ENCODE peak calls at places on chromosomes 13 and 19, in five cellular contexts. T is CD4-positive, alpha-beta T cell; F is GM06990; Y is ovary; O is tibial artery. K is an unnamed sample.

GRCh38 chr19:46495789-46496099 is at the start of gene PNMA8B:
- DNase-seq in F (no peak), Y (peak; percentile 91), O (no peak), T (peak; percentile 38), K (peak; percentile 98)

GRCh38 chr13:66700336-66700735 is 529.8 kb downstream of the PCDH9 start:
- DNase-seq in O (no peak), Y (no peak), F (no peak), T (no peak), K (no peak)

GRCh38 chr13:98405107-98405571 is 171.8 kb downstream of the STK24 start:
- DNase-seq in O (no peak), T (no peak), F (no peak), Y (no peak), K (peak; percentile 19)

GRCh38 chr19:15584541-15585115 is 30.4 kb upstream of the CYP4F8 start:
- DNase-seq in O (peak; percentile 80), F (peak; percentile 48), Y (peak; percentile 86), T (peak; percentile 76), K (peak; percentile 70)

GRCh38 chr13:83215627-83216026 is 666.6 kb downstream of the SLITRK1 start:
- DNase-seq in Y (no peak), F (no peak), O (no peak), T (no peak), K (no peak)

GRCh38 chr19:38559428-38560401 is 58.0 kb downstream of the MAP4K1 start:
- DNase-seq in T (no peak), F (peak; percentile 84), Y (no peak), O (no peak), K (no peak)

GRCh38 chr13:33642374-33643065 is 175.4 kb upstream of the RFC3 start:
- DNase-seq in Y (peak; percentile 51), T (no peak), F (no peak), O (peak; percentile 62), K (no peak)

GRCh38 chr19:37564624-37565369 is 29.8 kb downstream of the ZNF571 start:
- DNase-seq in Y (no peak), O (no peak), T (no peak), F (no peak), K (no peak)

DNA sequence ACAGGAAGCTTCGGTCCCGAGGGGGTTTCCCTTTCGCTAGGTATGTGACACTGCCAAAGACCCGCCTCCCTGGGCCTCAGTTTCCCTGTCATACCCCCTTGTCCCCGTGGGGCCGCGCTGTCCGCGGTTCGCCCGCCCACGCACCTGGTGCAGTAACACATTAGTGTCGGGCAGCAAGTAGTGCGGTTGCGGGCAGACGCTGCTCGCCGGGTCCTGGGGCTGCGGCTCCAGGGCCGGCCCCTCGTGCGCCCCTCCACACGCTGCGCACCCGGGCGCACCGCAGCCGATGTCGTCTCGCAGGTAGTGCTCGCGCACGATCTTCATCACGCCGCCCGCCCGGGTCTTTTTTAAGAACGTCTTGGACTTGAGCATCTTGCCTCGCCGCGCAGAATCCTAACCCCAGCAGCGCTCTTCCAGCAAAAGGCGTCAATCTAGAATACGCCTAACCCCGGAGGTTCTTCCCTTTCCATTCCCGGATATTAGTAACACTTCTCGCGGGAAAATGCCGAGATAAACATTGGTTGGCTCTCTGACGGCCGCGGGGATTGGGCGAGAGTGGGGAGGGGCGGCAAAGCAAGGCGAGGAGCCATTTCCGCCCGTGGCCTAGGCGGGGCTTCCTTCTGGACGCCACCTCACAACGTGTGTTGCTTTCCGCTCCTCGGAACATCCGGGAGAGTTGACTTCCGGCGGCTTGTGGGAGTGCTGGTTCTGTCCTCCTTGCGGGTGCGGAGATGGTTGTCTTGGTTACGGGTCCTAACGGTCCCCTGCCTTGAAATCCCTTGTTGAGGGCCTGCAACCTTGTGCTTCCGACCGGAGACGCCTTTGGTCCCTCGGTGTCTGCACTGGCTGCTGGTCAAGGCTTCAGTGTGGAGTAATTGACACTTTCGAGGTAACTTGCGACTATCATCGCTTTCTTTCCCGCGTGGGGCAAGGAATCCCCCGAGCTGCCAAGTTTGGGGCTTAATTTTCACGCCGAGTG is at the start of the genes DIS3 and PIBF1:
- DNase-seq in Y (peak; percentile 95), T (peak; percentile 89), O (peak; percentile 97), F (peak; percentile 95), K (peak; percentile 88)
- TF ChIP-seq CTCF in Y (no peak), T (no peak), O (no peak), F (no peak), K (peak; percentile 28)

DNA sequence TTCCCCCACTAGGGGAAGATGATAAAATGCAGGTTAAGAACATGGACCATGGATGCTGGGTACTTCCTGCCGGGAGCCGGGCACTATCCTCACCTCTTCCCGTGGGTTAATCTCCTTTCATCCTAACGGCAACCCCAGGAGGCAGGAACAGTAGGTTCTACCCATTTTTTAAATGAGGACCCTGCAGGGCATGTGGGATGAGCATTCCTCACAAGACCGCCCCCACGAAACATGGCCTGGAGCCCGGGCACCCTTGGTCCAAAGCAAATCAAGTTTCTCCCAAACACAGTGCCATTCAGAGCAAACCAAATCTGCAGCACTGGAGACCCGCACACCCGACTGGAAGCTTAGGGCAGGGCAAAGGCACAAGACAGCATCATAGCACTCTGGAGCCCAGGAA is 35.4 kb downstream of the COL4A2 start:
- DNase-seq in F (no peak), T (no peak), Y (no peak), O (no peak), K (no peak)
- TF ChIP-seq CTCF in F (no peak), T (no peak), Y (no peak), O (no peak), K (no peak)

GRCh38 chr19:33552928-33553279 is 31.3 kb upstream of the PEPD start:
- DNase-seq in F (no peak), O (no peak), Y (no peak), T (no peak), K (no peak)

GRCh38 chr19:33552191-33552927 is 30.8 kb upstream of the PEPD start:
- DNase-seq in Y (no peak), T (no peak), F (no peak), O (no peak), K (no peak)

GRCh38 chr19:33553530-33554310 is 32.1 kb upstream of the PEPD start:
- DNase-seq in F (no peak), O (no peak), T (no peak), Y (no peak), K (no peak)

GRCh38 chr19:33551676-33552075 is 30.1 kb upstream of the PEPD start:
- DNase-seq in T (no peak), O (no peak), Y (no peak), F (no peak), K (no peak)

GRCh38 chr19:33550741-33551140 is 29.1 kb upstream of the PEPD start:
- DNase-seq in T (no peak), Y (no peak), O (no peak), F (no peak), K (no peak)
- TF ChIP-seq CTCF in T (no peak), Y (no peak), O (no peak), F (no peak), K (no peak)

GRCh38 chr19:45382426-45382825 is 12.1 kb upstream of the ERCC2 start:
- DNase-seq in O (no peak), Y (no peak), F (no peak), T (no peak), K (no peak)

GRCh38 chr19:45391346-45391745 is 13.5 kb downstream of the PPP1R13L start:
- DNase-seq in Y (no peak), T (no peak), F (no peak), O (no peak), K (no peak)

GRCh38 chr19:45380107-45380506 is 9.7 kb upstream of the ERCC2 start:
- DNase-seq in O (no peak), Y (no peak), T (no peak), F (no peak), K (no peak)

DNA sequence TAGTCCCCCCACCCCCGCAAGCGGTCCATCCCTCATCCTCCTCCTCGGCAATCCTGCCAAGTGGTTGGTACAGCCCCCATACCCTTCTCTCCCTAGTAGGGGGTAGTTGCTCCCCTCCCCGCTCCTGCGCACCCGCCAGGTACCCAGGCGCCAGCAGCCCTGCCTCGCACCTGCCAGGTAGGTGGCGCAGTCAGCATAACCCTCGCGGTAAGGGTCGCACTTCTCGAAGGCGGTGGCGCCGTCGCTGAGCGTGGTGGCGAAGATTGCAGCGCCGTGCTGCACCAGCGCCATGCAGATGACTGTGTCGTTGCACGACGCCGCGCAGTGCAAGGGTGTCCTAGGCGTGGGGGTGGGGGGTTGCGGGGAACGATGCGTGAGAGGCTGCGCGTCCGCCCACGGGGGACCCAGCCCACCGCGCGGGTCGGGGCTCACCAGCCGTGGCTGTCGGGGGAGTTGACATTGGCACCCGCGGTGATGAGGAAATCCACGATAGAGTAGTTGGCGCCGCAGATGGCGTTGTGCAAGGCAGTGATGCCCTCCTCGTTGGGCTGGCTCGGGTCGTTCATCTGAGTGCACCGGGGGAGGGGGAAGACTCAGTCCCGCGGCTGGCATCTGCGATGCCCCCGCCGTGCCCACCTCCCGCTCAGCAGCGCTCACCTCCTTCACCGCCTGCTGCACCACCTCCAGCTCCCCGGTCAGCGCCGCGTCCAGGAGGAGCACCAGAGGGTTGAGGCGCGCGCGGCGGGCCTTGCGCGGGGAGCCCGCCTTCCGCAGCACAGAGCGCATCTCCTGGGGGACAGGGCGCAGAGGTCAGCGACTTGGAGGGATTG is 15.2 kb upstream of the ERCC2 start:
- DNase-seq in T (no peak), O (no peak), Y (no peak), F (no peak), K (no peak)
- TF ChIP-seq CTCF in T (no peak), O (no peak), Y (no peak), F (no peak), K (no peak)